ENCODE peak calls at places on chromosomes 11 and 22, in seven cellular contexts. F, S, W, L, U, K and Q are unnamed samples.

GRCh38 chr11:88806410-88806809 is 259.4 kb downstream of the GRM5 start:
- DNase-seq in F (no peak), S (no peak), W (no peak), L (no peak), U (no peak), K (no peak), Q (no peak)

GRCh38 chr11:118997627-118998387 is at the start of gene CENATAC:
- DNase-seq in F (peak; percentile 99), S (peak; percentile 88), W (peak; percentile 93), L (peak; percentile 89), U (peak; percentile 96), K (peak; percentile 97), Q (peak; percentile 98)

GRCh38 chr11:62747475-62748160 is 6.3 kb downstream of the ZBTB3 start:
- DNase-seq in F (no peak), S (no peak), W (no peak), L (no peak), U (no peak), K (no peak), Q (no peak)

GRCh38 chr22:27397036-27397947 is 404.3 kb downstream of the MN1 start:
- DNase-seq in F (no peak), S (no peak), W (no peak), L (no peak), U (no peak), K (no peak), Q (no peak)

GRCh38 chr11:35009941-35010337 is 93.5 kb downstream of the PDHX start:
- DNase-seq in F (no peak), S (no peak), W (no peak), L (no peak), U (no peak), K (no peak), Q (no peak)

GRCh38 chr22:22882033-22882717 is 5.4 kb upstream of the IGLL5 start:
- DNase-seq in F (no peak), S (no peak), W (no peak), L (no peak), U (no peak), K (no peak), Q (no peak)

GRCh38 chr22:45917146-45917545 is 59.8 kb downstream of the WNT7B start:
- DNase-seq in F (peak; percentile 54), S (no peak), W (no peak), L (no peak), U (peak; percentile 66), K (no peak), Q (no peak)

GRCh38 chr11:118068945-118069612 is 7.8 kb upstream of the TMPRSS4 start:
- DNase-seq in F (no peak), S (no peak), W (no peak), L (no peak), U (no peak), K (no peak), Q (no peak)

GRCh38 chr11:115129771-115130306 is 374.4 kb downstream of the CADM1 start:
- DNase-seq in F (no peak), S (no peak), W (no peak), L (no peak), U (no peak), K (no peak), Q (no peak)

GRCh38 chr11:7671807-7672206 is 1.5 kb downstream of the CYB5R2 start:
- DNase-seq in F (no peak), S (no peak), W (no peak), L (no peak), U (no peak), K (no peak), Q (no peak)

GRCh38 chr11:111735262-111736116 is 30.7 kb downstream of the PPP2R1B start:
- DNase-seq in F (peak; percentile 82), S (peak; percentile 62), W (peak; percentile 90), L (peak; percentile 99), U (peak; percentile 54), K (peak; percentile 94), Q (no peak)

GRCh38 chr11:126415128-126415527 is 59.6 kb downstream of the ST3GAL4 start:
- DNase-seq in F (no peak), S (peak; percentile 87), W (peak; percentile 90), L (peak; percentile 96), U (peak; percentile 60), K (peak; percentile 97), Q (peak; percentile 62)

GRCh38 chr11:83818349-83818748 is 532.2 kb upstream of the CCDC90B start:
- DNase-seq in F (no peak), S (no peak), W (no peak), L (no peak), U (no peak), K (no peak), Q (no peak)

GRCh38 chr11:80346660-80347059 is 905.8 kb upstream of the TENM4 start:
- DNase-seq in F (no peak), S (no peak), W (no peak), L (no peak), U (no peak), K (no peak), Q (no peak)

GRCh38 chr11:108496643-108497256 is 1.4 kb downstream of the POGLUT3 start:
- DNase-seq in F (no peak), S (no peak), W (no peak), L (peak; percentile 24), U (no peak), K (no peak), Q (no peak)

GRCh38 chr22:47090591-47091240 is 328.3 kb downstream of the TBC1D22A start:
- DNase-seq in F (no peak), S (no peak), W (peak; percentile 44), L (peak; percentile 47), U (no peak), K (no peak), Q (no peak)

GRCh38 chr22:47333625-47334024 is 571.2 kb downstream of the TBC1D22A start:
- DNase-seq in F (no peak), S (no peak), W (no peak), L (peak; percentile 96), U (no peak), K (no peak), Q (no peak)

GRCh38 chr11:88341852-88342251 is 4.3 kb upstream of the CTSC start:
- DNase-seq in F (no peak), S (no peak), W (no peak), L (no peak), U (no peak), K (no peak), Q (no peak)

GRCh38 chr11:68828155-68828931 is 13.4 kb downstream of the CPT1A start:
- DNase-seq in F (no peak), S (no peak), W (no peak), L (no peak), U (peak; percentile 63), K (no peak), Q (peak; percentile 76)

GRCh38 chr11:68822546-68822945 is 19.2 kb downstream of the CPT1A start:
- DNase-seq in F (no peak), S (no peak), W (no peak), L (no peak), U (no peak), K (no peak), Q (no peak)

GRCh38 chr11:68826726-68827125 is 15.0 kb downstream of the CPT1A start:
- DNase-seq in F (no peak), S (no peak), W (no peak), L (no peak), U (no peak), K (no peak), Q (no peak)

GRCh38 chr11:68827733-68828132 is 14.0 kb downstream of the CPT1A start:
- DNase-seq in F (no peak), S (no peak), W (no peak), L (no peak), U (no peak), K (no peak), Q (no peak)

GRCh38 chr11:68825603-68826002 is 16.1 kb downstream of the CPT1A start:
- DNase-seq in F (no peak), S (no peak), W (no peak), L (no peak), U (peak; percentile 74), K (no peak), Q (no peak)
- TF ChIP-seq CTCF in F (peak; percentile 42), S (no peak), W (no peak), L (no peak), U (peak; percentile 39), K (no peak), Q (peak; percentile 33)

DNA sequence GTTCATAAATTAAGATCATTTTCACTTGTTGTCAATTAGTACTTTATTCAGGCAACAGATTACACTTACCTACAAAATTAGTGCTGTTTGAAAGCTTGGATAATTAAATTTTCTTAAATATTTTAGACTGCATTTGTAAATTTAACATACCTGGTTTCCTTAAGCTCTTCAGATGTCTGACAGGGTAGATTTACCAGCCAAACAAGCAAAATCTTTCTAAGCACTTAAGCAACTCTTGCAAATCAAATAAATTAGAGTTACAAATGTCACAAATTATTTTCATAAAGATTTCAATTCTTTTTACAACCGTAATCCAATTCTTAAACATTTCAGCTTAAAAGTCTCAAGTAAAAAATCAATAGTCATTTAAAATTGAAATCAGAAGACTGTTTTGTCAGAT is 129.8 kb downstream of the DBX1 start:
- DNase-seq in F (no peak), S (no peak), W (no peak), L (no peak), U (no peak), K (no peak), Q (no peak)
- H3K27ac ChIP-seq in F (no peak overlapping the region), S (no peak overlapping the region), W (no peak overlapping the region), L (no peak overlapping the region), U (no peak overlapping the region), K (no peak overlapping the region), Q (no peak overlapping the region)

DNA sequence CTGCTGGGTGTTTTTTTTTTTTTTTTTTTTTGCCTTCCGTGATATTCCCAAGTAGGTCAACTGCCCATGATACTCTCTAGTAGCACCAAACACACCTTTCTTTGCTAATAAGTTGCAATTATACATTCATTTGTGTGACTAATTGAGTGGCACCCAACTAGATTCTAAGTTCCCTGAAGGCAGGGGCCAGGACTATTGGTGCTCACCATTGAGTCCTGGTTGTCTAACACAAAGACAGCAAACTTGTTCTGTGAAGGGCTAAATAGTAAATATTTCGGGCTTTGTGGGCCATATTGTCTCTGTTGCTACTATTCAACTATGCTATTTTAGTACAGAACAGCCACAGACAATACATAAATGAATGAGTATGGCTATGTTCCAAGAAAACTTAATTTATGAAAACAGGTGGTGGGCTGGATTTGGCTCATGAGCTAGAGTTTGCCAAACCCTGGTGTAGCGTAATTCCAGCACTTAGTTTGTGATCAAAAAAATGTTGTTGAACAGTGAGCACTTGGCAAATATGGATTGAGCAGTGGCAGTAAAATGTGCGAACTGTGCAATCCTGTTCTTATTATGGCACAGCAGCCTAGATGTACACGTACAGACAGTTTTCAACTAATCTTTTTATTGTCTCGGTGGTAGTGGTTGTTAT is 11.3 kb downstream of the ENDOD1 start:
- DNase-seq in F (no peak), S (no peak), W (no peak), L (no peak), U (no peak), K (no peak), Q (no peak)
- H3K9me3 ChIP-seq in F (no peaks in the 10 kb centered on the region), S (no peaks in the 10 kb centered on the region), W (no peaks in the 10 kb centered on the region), L (no peaks in the 10 kb centered on the region), U (no peaks in the 10 kb centered on the region), K (no peaks in the 10 kb centered on the region), Q (no peaks in the 10 kb centered on the region)

DNA sequence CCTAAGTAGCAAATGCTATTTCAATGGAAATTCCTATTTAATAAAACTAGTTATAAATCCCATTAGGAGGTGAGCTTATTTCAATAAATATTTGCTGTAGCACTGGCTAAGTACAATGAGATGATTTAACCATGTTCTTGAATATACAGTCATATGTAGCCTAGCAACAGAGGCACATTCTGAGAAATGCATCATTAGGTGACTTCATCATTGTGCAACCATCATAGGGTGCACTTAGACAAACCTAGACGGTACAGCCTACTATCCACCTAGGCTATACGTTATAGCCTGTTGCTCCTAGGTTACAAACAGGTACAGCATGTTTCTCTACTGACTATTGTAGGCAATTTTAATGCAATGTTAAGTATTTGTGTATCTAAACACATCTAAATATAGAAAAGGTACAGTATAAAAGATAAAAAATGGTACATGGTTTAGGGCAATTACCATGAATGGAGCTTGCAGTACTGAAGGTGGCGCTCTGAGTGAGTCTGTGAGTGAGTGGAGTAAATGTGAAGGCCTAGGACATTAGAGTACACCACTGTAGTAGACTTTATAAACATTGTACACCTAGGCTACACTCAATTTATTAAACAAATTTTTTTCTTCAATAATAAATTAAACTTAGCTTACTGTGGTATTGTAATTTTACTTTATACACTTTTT is 350.1 kb downstream of the CASP12 start:
- DNase-seq in F (no peak), S (no peak), W (no peak), L (peak; percentile 47), U (no peak), K (no peak), Q (no peak)
- TF ChIP-seq CTCF in F (no peak), S (no peak), W (no peak), L (no peak), U (no peak), K (no peak), Q (no peak)